ENCODE peak calls at places on chromosomes 16 and 17, in eight cellular contexts. X is choroid plexus epithelial cell, G is RWPE1, F is AG04450, B is lung, D is Caco-2, A is neural crest cell, P is ascending aorta. T is an unnamed sample.

GRCh38 chr16:17433577-17433960 is 37.2 kb downstream of the XYLT1 start:
- DNase-seq in X (no peak), G (no peak), F (no peak), B (no peak), D (no peak), A (no peak), P (no peak), T (no peak)

GRCh38 chr17:28478940-28479615 is 5.6 kb downstream of the SLC13A2 start:
- DNase-seq in X (no peak), G (no peak), F (no peak), B (no peak), D (no peak), A (no peak), P (no peak), T (no peak)

GRCh38 chr17:31095239-31096105 is 695 bp downstream of the NF1 start:
- DNase-seq in X (peak), G (peak), F (no peak), B (peak), D (peak), A (peak), P (no peak), T (peak)

GRCh38 chr16:4370570-4371480 is 823 bp upstream of the VASN start:
- DNase-seq in X (peak), G (no peak), F (peak), B (peak), D (no peak), A (no peak), P (peak), T (no peak)

GRCh38 chr17:27323538-27324212 is 29.8 kb downstream of the WSB1 start:
- DNase-seq in X (peak), G (peak), F (no peak), B (peak), D (peak), A (no peak), P (no peak), T (peak)

GRCh38 chr16:65283238-65283651 is 161.4 kb upstream of the CDH11 start:
- DNase-seq in X (peak), G (no peak), F (no peak), B (no peak), D (no peak), A (no peak), P (no peak), T (no peak)

GRCh38 chr17:29622337-29623282 is at the start of gene CORO6:
- DNase-seq in X (peak), G (peak), F (no peak), B (no peak), D (no peak), A (peak), P (no peak), T (peak)

GRCh38 chr16:79008869-79009179 is 591.7 kb downstream of the MAF start:
- DNase-seq in X (no peak), G (peak), F (no peak), B (no peak), D (no peak), A (no peak), P (no peak), T (no peak)

GRCh38 chr16:27198451-27199234 is 4.7 kb upstream of the KDM8 start:
- DNase-seq in X (no peak), G (no peak), F (no peak), B (no peak), D (no peak), A (no peak), P (no peak), T (no peak)

GRCh38 chr16:27378871-27379580 is 22.9 kb upstream of the IL21R start:
- DNase-seq in X (peak), G (no peak), F (no peak), B (no peak), D (no peak), A (no peak), P (no peak), T (no peak)

GRCh38 chr16:78782572-78782971 is 683.1 kb downstream of the WWOX start:
- DNase-seq in X (no peak), G (no peak), F (no peak), B (no peak), D (no peak), A (no peak), P (no peak), T (no peak)

GRCh38 chr17:76938009-76938408 is 69.8 kb downstream of the MGAT5B start:
- DNase-seq in X (no peak), G (no peak), F (no peak), B (no peak), D (no peak), A (no peak), P (no peak), T (no peak)

GRCh38 chr17:70829876-70830275 is 660.5 kb downstream of the KCNJ2 start:
- DNase-seq in X (peak), G (no peak), F (no peak), B (no peak), D (no peak), A (no peak), P (no peak), T (no peak)

GRCh38 chr16:27991876-27992275 is 71.6 kb downstream of the GSG1L start:
- DNase-seq in X (no peak), G (no peak), F (no peak), B (no peak), D (no peak), A (no peak), P (no peak), T (no peak)

GRCh38 chr16:520847-521246 is 6.7 kb upstream of the CAPN15 start:
- DNase-seq in X (no peak), G (no peak), F (no peak), B (no peak), D (no peak), A (no peak), P (no peak), T (no peak)

GRCh38 chr17:55037828-55038227 is 69.3 kb downstream of the STXBP4 start:
- DNase-seq in X (no peak), G (no peak), F (no peak), B (no peak), D (no peak), A (no peak), P (no peak), T (no peak)

GRCh38 chr16:65409505-65409904 is 287.6 kb upstream of the CDH11 start:
- DNase-seq in X (peak), G (peak), F (no peak), B (no peak), D (no peak), A (no peak), P (no peak), T (no peak)

GRCh38 chr17:19867654-19868395 is at the start of gene ULK2:
- DNase-seq in X (peak), G (peak), F (peak), B (peak), D (peak), A (peak), P (no peak), T (peak)

GRCh38 chr16:27367463-27368357 is 34.3 kb upstream of the IL21R start:
- DNase-seq in X (peak), G (peak), F (peak), B (peak), D (peak), A (peak), P (peak), T (peak)

GRCh38 chr16:63577891-63578290 is 1541.7 kb upstream of the CDH8 start:
- DNase-seq in X (no peak), G (no peak), F (no peak), B (no peak), D (no peak), A (no peak), P (no peak), T (no peak)

GRCh38 chr16:26787924-26788323 is 278.8 kb upstream of the C16orf82 start:
- DNase-seq in X (no peak), G (no peak), F (no peak), B (no peak), D (peak), A (no peak), P (no peak), T (no peak)

GRCh38 chr16:62540496-62540895 is 504.3 kb upstream of the CDH8 start:
- DNase-seq in X (no peak), G (no peak), F (no peak), B (no peak), D (no peak), A (no peak), P (no peak), T (no peak)

GRCh38 chr17:80220709-80221215 is 535 bp downstream of the SLC26A11 start:
- DNase-seq in X (peak), G (no peak), F (no peak), B (no peak), D (no peak), A (no peak), P (no peak), T (no peak)

GRCh38 chr16:3513892-3514600 is 13.2 kb downstream of the CLUAP1 start:
- DNase-seq in X (peak), G (no peak), F (no peak), B (no peak), D (no peak), A (no peak), P (no peak), T (no peak)

GRCh38 chr16:29974291-29975133 is 844 bp downstream of the TAOK2 start:
- DNase-seq in X (peak), G (peak), F (no peak), B (no peak), D (no peak), A (no peak), P (no peak), T (peak)

GRCh38 chr16:63625141-63625540 is 1496.7 kb downstream of the CDH11 start:
- DNase-seq in X (no peak), G (no peak), F (no peak), B (no peak), D (no peak), A (no peak), P (no peak), T (no peak)

GRCh38 chr17:56939869-56940484 is 20.9 kb downstream of the COIL start:
- DNase-seq in X (peak), G (peak), F (peak), B (no peak), D (no peak), A (no peak), P (no peak), T (no peak)

GRCh38 chr17:79735096-79735495 is 4.4 kb downstream of the ENPP7 start:
- DNase-seq in X (no peak), G (no peak), F (no peak), B (no peak), D (no peak), A (no peak), P (no peak), T (no peak)

GRCh38 chr16:88337021-88337420 is 45.7 kb upstream of the ZNF469 start:
- DNase-seq in X (peak), G (no peak), F (no peak), B (no peak), D (no peak), A (no peak), P (no peak), T (no peak)

GRCh38 chr16:88338896-88339295 is 43.9 kb upstream of the ZNF469 start:
- DNase-seq in X (no peak), G (no peak), F (no peak), B (no peak), D (no peak), A (no peak), P (no peak), T (no peak)

GRCh38 chr16:88337538-88337937 is 45.2 kb upstream of the ZNF469 start:
- DNase-seq in X (no peak), G (no peak), F (no peak), B (no peak), D (no peak), A (no peak), P (no peak), T (no peak)

GRCh38 chr16:88339926-88340754 is 42.6 kb upstream of the ZNF469 start:
- DNase-seq in X (no peak), G (no peak), F (no peak), B (no peak), D (no peak), A (no peak), P (no peak), T (no peak)

GRCh38 chr16:88338111-88338510 is 44.6 kb upstream of the ZNF469 start:
- DNase-seq in X (no peak), G (no peak), F (no peak), B (no peak), D (no peak), A (no peak), P (no peak), T (no peak)
- TF ChIP-seq CTCF in X (peak), G (no peak), F (no peak), B (no peak), D (no peak), A (no peak), P (no peak), T (no peak)

DNA sequence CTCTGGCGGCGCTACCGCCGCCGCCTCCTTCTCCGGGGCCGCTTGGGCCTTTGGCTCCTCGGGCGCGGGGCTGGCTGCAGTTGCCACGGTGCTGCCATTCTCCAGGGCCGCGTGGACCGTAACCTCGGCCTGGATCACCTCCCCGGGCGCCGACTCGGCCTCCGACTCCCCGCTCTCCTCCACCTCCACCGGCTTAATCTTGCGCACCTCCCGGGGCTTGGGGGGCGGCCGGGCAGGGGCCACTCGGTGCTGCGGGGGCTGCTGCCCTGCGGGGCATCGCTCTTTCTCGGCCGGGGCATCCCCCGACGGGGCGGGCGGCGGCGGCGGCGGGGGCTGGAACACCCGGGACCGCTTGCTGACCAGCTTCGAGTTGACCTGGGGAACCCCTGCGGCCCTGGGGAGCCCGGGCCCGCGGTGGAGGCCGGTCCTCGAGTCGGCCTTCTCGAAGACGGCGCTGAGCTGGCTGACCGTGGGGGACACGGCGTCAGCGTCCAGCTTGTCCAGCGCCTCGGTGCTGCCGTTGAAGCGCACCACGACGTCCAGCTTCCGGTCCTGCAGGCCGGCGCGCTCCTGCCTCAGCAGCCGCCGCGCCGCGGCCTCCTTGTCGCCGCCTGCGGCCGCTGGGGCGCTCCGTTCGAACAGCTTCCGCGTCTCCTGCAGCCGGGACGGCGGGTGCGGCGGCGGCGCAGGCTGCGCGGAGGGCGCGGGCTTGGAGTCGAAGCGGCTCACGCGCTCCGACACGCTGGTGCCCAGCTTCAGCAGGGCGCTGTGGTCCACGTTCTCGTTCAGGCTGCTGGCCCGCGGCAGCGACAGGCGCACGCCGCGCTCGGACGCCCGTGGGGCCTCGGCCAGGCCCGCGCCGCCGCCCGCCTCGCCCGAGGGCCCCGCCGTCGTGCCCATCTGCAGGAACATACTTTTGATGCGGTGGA is 788 bp downstream of the PPP1R9B start:
- DNase-seq in X (peak), G (no peak), F (no peak), B (peak), D (peak), A (peak), P (no peak), T (peak)
- TF ChIP-seq CTCF in X (no peak), G (no peak), F (no peak), B (no peak), D (peak), A (peak), P (no peak), T (no peak)

DNA sequence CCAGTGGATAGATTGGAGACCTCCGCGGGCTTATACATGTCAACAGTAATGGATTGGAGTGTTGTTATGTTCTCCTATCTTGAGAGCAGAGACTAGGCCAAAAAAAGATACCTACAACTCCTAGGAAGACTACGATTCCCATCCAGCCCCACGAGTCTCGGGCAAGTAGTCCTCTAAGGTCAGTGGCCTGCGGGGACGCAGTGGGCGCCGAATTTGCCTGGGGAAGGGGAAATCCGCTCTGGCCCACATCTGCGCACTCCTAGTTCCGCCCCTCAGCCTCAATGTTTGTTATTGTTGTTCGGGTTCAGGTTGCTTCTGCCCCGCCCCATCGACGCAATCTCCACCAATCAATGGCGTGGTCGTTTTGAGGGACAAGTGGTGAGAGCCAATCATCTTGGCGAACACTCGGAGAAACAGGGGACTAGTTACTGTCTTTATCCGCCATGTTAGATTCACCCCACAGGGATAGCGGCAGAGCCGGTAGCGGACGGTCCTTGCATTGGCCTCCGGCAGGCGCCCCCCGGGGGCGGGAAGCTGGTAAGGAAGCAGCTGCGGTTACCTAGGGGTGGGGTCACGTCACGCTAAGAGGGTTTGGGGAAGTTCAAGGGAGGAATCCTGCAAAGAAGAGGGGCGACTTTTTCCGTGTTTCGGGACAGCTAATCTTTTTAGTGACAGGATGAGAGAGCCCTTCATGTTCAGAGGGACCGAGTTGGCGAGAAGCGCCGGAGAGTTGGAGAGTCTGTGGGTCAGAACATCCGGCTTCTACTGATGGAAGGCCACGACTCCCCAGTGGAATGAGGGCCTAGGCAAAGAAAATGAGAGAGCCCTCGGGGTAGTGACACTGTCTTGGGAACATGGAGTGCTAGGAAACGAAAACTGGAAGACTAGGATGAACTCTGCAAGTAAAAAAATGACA is at the start of gene NBR1:
- DNase-seq in X (peak), G (peak), F (peak), B (peak), D (peak), A (peak), P (peak), T (peak)
- TF ChIP-seq CTCF in X (peak), G (no peak), F (peak), B (no peak), D (peak), A (peak), P (no peak), T (no peak)

GRCh38 chr16:68750243-68750642 is 13.2 kb downstream of the CDH1 start:
- DNase-seq in X (no peak), G (no peak), F (no peak), B (no peak), D (no peak), A (no peak), P (no peak), T (no peak)

GRCh38 chr16:68752602-68753001 is 15.5 kb downstream of the CDH1 start:
- DNase-seq in X (no peak), G (no peak), F (no peak), B (no peak), D (peak), A (no peak), P (no peak), T (no peak)

GRCh38 chr16:68751160-68751559 is 14.1 kb downstream of the CDH1 start:
- DNase-seq in X (no peak), G (no peak), F (no peak), B (no peak), D (no peak), A (no peak), P (no peak), T (no peak)

GRCh38 chr16:68746951-68747350 is 9.9 kb downstream of the CDH1 start:
- DNase-seq in X (no peak), G (no peak), F (no peak), B (no peak), D (no peak), A (no peak), P (no peak), T (no peak)

DNA sequence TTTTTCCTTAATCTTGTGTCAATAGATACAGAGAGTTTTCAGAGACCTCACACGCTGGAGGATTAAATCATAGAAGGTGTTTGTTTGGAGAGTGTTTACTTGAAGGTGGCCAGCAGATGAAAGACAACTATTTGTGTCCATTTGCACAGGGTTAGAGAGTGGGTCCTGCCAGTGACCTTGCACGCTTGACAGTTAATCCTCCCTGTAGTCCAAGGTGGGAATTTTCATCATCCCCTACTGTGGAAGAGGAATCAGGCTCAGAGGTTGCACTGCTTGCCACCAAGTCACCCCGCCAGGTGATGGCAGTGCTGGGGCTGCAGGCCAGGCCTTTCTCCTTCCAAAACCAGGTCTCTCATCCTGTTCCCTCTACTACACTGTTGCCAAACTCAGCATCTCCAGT is 12.3 kb downstream of the CDH1 start:
- DNase-seq in X (no peak), G (no peak), F (no peak), B (no peak), D (no peak), A (no peak), P (no peak), T (peak)
- TF ChIP-seq CTCF in X (no peak), G (no peak), F (no peak), B (no peak), D (peak), A (no peak), P (no peak), T (no peak)

GRCh38 chr17:3043737-3044365 is 19.6 kb downstream of the OR1D5 start:
- DNase-seq in X (no peak), G (no peak), F (no peak), B (no peak), D (no peak), A (no peak), P (no peak), T (peak)
- TF ChIP-seq CTCF in X (peak), G (peak), F (no peak), B (no peak), D (peak), A (peak), P (no peak), T (peak)

DNA sequence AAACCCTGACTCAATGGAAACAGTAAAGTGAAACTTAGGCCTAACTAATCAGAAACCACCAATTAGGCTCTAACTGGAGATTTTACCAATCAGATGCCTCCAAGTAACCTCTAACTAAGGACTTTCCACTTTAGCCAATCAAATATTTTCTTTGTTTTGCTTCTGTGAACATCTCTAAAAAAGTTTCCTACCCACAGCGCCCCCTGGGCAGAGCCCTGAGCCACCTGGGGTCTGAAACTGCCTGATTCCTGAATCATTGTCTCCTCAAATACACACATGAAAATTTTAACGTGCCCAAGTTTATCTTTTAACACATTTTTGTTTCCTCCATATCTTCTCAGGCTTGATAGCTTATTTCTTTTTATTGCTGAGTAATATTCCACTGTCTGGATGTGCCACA is 19.0 kb downstream of the ADAD2 start:
- DNase-seq in X (no peak), G (no peak), F (no peak), B (no peak), D (no peak), A (no peak), P (no peak), T (no peak)
- TF ChIP-seq CTCF in X (peak), G (no peak), F (peak), B (no peak), D (peak), A (no peak), P (no peak), T (no peak)

T was measured in Calu3.